ENCODE peak calls at places on chromosome 3, in nine cellular contexts. G is IMR-90, J is ovary, T is stomach, D is H1, O is heart left ventricle, B is A549, U is right lobe of liver, M is GM12891. C is an unnamed sample.

GRCh38 chr3:80445053-80445452 is 677.3 kb upstream of the ROBO1 start:
- DNase-seq in G (no peak), J (no peak), T (no peak), D (no peak), O (no peak), B (no peak), U (no peak), M (no peak), C (no peak)

GRCh38 chr3:31661286-31661685 is 128.6 kb downstream of the STT3B start:
- DNase-seq in G (no peak), J (no peak), T (no peak), D (no peak), O (no peak), B (no peak), U (no peak), M (no peak), C (no peak)

GRCh38 chr3:168121175-168121853 is 25.6 kb upstream of the GOLIM4 start:
- DNase-seq in G (peak; percentile 18), J (no peak), T (peak; percentile 27), D (no peak), O (peak; percentile 41), B (no peak), U (peak; percentile 75), M (no peak), C (peak; percentile 70)

GRCh38 chr3:194204036-194204792 is 68.3 kb downstream of the HES1 start:
- DNase-seq in G (no peak), J (peak; percentile 43), T (no peak), D (no peak), O (no peak), B (peak; percentile 33), U (peak; percentile 60), M (peak; percentile 46), C (no peak)

GRCh38 chr3:47370887-47371697 is 9.7 kb upstream of the PTPN23 start:
- DNase-seq in G (no peak), J (no peak), T (no peak), D (no peak), O (no peak), B (peak; percentile 30), U (no peak), M (peak; percentile 59), C (no peak)

GRCh38 chr3:9902372-9903237 is at the start of gene IL17RE:
- DNase-seq in G (no peak), J (no peak), T (peak; percentile 80), D (no peak), O (no peak), B (no peak), U (peak; percentile 78), M (no peak), C (no peak)

GRCh38 chr3:74532446-74532845 is 82.0 kb downstream of the CNTN3 start:
- DNase-seq in G (peak; percentile 91), J (no peak), T (no peak), D (no peak), O (no peak), B (no peak), U (no peak), M (no peak), C (no peak)

GRCh38 chr3:197001972-197002700 is 27.5 kb downstream of the MELTF start:
- DNase-seq in G (no peak), J (peak; percentile 73), T (no peak), D (no peak), O (peak; percentile 48), B (no peak), U (peak; percentile 47), M (no peak), C (no peak)

GRCh38 chr3:149009732-149010131 is 18.4 kb downstream of the GYG1 start:
- DNase-seq in G (peak; percentile 69), J (no peak), T (no peak), D (no peak), O (no peak), B (no peak), U (no peak), M (no peak), C (no peak)

GRCh38 chr3:14534379-14535191 is 5.6 kb downstream of the GRIP2 start:
- DNase-seq in G (no peak), J (no peak), T (no peak), D (peak; percentile 64), O (peak; percentile 27), B (no peak), U (no peak), M (no peak), C (no peak)
- TF ChIP-seq POLR2A in G (no peak), J (no peak), T (no peak), D (no peak), O (no peak), B (no peak), U (no peak), M (no peak), C (no peak)

DNA sequence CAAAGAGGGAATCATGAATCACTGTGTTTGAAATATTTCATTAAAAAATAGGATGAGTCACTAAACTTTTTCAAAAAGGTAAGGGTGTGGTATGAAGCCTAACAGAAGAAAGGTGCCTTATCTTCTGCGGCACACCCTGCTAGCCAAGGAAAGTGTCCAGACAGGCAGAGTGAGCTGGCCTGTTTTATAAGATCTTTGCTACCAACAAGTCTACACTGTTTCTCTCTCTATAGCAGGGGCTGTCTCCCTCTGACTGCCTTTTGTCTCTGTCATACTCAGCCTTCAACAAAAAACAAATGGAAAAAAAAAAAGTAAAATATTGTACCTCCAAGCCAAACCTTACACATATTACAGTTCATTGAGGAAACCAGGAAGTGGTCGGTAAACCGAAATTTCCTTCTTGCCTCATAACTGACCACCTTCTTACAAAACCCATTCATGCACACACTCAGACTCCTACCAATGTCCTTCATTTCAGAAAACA is 9.1 kb downstream of the ZDHHC3 start:
- DNase-seq in G (no peak), J (no peak), T (peak; percentile 53), D (no peak), O (no peak), B (no peak), U (no peak), M (no peak), C (no peak)
- TF ChIP-seq POLR2A in G (no peak), J (no peak), T (no peak), D (no peak), O (no peak), B (no peak), U (no peak), M (no peak), C (no peak)

GRCh38 chr3:42649006-42649405 is 4.5 kb upstream of the ZBTB47 start:
- DNase-seq in G (no peak), J (no peak), T (no peak), D (no peak), O (no peak), B (no peak), U (no peak), M (no peak), C (no peak)

GRCh38 chr3:42647821-42648459 is 5.6 kb upstream of the ZBTB47 start:
- DNase-seq in G (no peak), J (no peak), T (no peak), D (no peak), O (no peak), B (no peak), U (no peak), M (no peak), C (no peak)

GRCh38 chr3:42652251-42652610 is 1.3 kb upstream of the ZBTB47 start:
- DNase-seq in G (no peak), J (no peak), T (no peak), D (no peak), O (no peak), B (no peak), U (no peak), M (no peak), C (no peak)

GRCh38 chr3:42651248-42652091 is 2.0 kb upstream of the ZBTB47 start:
- DNase-seq in G (peak; percentile 56), J (no peak), T (no peak), D (no peak), O (no peak), B (no peak), U (no peak), M (no peak), C (no peak)

DNA sequence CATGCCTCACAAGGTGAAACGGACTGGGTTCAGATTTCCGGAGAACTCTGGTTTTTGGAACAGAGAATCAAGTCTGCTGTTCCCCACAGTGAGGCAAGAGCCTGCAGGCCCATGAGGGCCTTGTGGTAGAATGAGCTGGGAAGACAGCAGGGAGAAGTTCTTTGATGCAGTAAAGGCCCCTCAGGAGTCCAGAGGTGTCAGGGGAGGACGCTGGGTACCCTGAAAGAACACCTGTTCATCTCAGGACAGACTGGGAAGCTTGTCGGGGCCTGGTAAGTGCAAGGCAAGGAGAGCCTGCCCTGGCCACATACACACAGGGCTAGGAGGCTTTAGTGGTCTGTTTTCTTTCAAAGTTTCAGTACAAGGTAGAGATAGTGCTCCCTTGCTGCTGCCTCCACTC is 3.7 kb upstream of the ZBTB47 start:
- DNase-seq in G (no peak), J (no peak), T (no peak), D (no peak), O (no peak), B (no peak), U (no peak), M (no peak), C (no peak)
- TF ChIP-seq POLR2A in G (no peak), J (no peak), T (no peak), D (no peak), O (no peak), B (no peak), U (no peak), M (no peak), C (no peak)

GRCh38 chr3:15541371-15541770 is 19.9 kb upstream of the COLQ start:
- DNase-seq in G (no peak), J (no peak), T (no peak), D (no peak), O (no peak), B (no peak), U (no peak), M (no peak), C (no peak)

GRCh38 chr3:15539066-15539465 is 17.6 kb upstream of the COLQ start:
- DNase-seq in G (no peak), J (no peak), T (no peak), D (no peak), O (no peak), B (no peak), U (no peak), M (no peak), C (no peak)

GRCh38 chr3:15536856-15537255 is 15.3 kb upstream of the COLQ start:
- DNase-seq in G (no peak), J (no peak), T (no peak), D (no peak), O (no peak), B (no peak), U (no peak), M (no peak), C (no peak)

GRCh38 chr3:15535757-15536156 is 14.3 kb upstream of the COLQ start:
- DNase-seq in G (peak; percentile 15), J (no peak), T (no peak), D (no peak), O (no peak), B (no peak), U (no peak), M (no peak), C (no peak)

GRCh38 chr3:15538345-15538744 is 16.8 kb upstream of the COLQ start:
- DNase-seq in G (peak; percentile 9), J (no peak), T (no peak), D (no peak), O (no peak), B (no peak), U (no peak), M (no peak), C (no peak)
- TF ChIP-seq POLR2A in G (no peak), J (no peak), T (no peak), D (no peak), O (no peak), B (no peak), U (no peak), M (no peak), C (no peak)

GRCh38 chr3:185729335-185729715 is 95.5 kb downstream of the IGF2BP2 start:
- DNase-seq in G (peak; percentile 88), J (no peak), T (no peak), D (no peak), O (no peak), B (no peak), U (no peak), M (no peak), C (no peak)
- TF ChIP-seq POLR2A in G (no peak), J (no peak), T (no peak), D (no peak), O (no peak), B (no peak), U (no peak), M (no peak), C (no peak)